ENCODE peak calls at places on chromosomes 16 and 17, in seven cellular contexts. L, H, D, C, W, R and X are unnamed samples.

GRCh38 chr16:25108054-25108453 is 3.5 kb upstream of the LCMT1 start:
- DNase-seq in L (no peak), H (no peak), D (no peak), C (no peak), W (no peak), R (no peak), X (peak)

GRCh38 chr17:34199932-34200534 is 55.1 kb upstream of the CCL2 start:
- DNase-seq in L (peak), H (peak), D (peak), C (peak), W (peak), R (peak), X (peak)

GRCh38 chr16:11658896-11659708 is 9.2 kb upstream of the SNN start:
- DNase-seq in L (no peak), H (no peak), D (no peak), C (no peak), W (no peak), R (no peak), X (no peak)

GRCh38 chr16:27253526-27253930 is 15.0 kb downstream of the NSMCE1 start:
- DNase-seq in L (no peak), H (peak), D (peak), C (no peak), W (peak), R (no peak), X (no peak)

GRCh38 chr17:80695979-80696378 is 151.3 kb downstream of the RPTOR start:
- DNase-seq in L (peak), H (no peak), D (peak), C (no peak), W (no peak), R (no peak), X (no peak)

GRCh38 chr16:87114832-87115231 is 202.4 kb downstream of the C16orf95 start:
- DNase-seq in L (no peak), H (peak), D (no peak), C (no peak), W (no peak), R (no peak), X (no peak)

GRCh38 chr17:48163809-48164208 is 56.2 kb downstream of the SNX11 start:
- DNase-seq in L (no peak), H (no peak), D (no peak), C (no peak), W (no peak), R (no peak), X (no peak)

GRCh38 chr17:59848778-59849177 is 44.0 kb downstream of the TUBD1 start:
- DNase-seq in L (peak), H (no peak), D (peak), C (no peak), W (no peak), R (peak), X (no peak)

GRCh38 chr16:56980203-56980535 is 9.2 kb upstream of the NLRC5 start:
- DNase-seq in L (no peak), H (no peak), D (no peak), C (no peak), W (no peak), R (no peak), X (no peak)

GRCh38 chr16:5502467-5502869 is 404.9 kb upstream of the EEF2KMT start:
- DNase-seq in L (no peak), H (peak), D (no peak), C (no peak), W (no peak), R (no peak), X (peak)

GRCh38 chr17:78437508-78438169 is 59.2 kb downstream of the PGS1 start:
- DNase-seq in L (no peak), H (no peak), D (no peak), C (no peak), W (no peak), R (no peak), X (no peak)

GRCh38 chr16:4391635-4392381 is 20.2 kb downstream of the VASN start:
- DNase-seq in L (no peak), H (no peak), D (no peak), C (no peak), W (no peak), R (no peak), X (no peak)

GRCh38 chr16:19011169-19011731 is 27.5 kb downstream of the TMC7 start:
- DNase-seq in L (no peak), H (no peak), D (no peak), C (no peak), W (no peak), R (no peak), X (no peak)

GRCh38 chr17:81851423-81851822 is 8.9 kb downstream of the P4HB start:
- DNase-seq in L (no peak), H (no peak), D (no peak), C (no peak), W (no peak), R (no peak), X (no peak)

GRCh38 chr17:81845881-81846742 is 11.3 kb upstream of the PPP1R27 start:
- DNase-seq in L (no peak), H (no peak), D (no peak), C (no peak), W (no peak), R (no peak), X (no peak)

GRCh38 chr17:81846743-81847689 is 12.2 kb upstream of the PPP1R27 start:
- DNase-seq in L (no peak), H (no peak), D (no peak), C (no peak), W (no peak), R (no peak), X (no peak)

GRCh38 chr17:81852237-81852636 is 8.1 kb downstream of the P4HB start:
- DNase-seq in L (no peak), H (no peak), D (no peak), C (no peak), W (no peak), R (no peak), X (no peak)

DNA sequence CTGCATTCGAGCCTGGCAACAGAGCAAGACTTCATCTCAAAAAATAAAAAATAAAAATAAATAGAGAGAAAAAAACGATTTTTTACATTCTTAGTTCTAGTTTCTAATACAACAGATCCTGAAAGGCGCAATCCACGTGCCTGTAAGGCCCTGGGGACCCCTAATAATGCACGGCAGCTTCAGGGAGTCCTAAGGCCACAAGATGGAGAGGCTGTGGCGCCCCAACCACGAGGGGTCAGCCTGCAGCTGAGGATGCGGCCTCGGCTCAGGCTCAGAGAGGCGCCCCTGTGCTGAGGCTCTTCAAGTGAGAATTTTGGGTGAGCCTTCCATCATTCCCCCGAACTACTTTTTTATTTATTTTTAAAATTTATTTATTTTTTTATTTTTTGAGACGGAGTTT is 10.9 kb downstream of the P4HB start:
- DNase-seq in L (no peak), H (no peak), D (no peak), C (no peak), W (no peak), R (no peak), X (no peak)
- TF ChIP-seq POLR2A in L (no peak), H (no peak), D (no peak), C (no peak), W (no peak), R (no peak), X (no peak)

DNA sequence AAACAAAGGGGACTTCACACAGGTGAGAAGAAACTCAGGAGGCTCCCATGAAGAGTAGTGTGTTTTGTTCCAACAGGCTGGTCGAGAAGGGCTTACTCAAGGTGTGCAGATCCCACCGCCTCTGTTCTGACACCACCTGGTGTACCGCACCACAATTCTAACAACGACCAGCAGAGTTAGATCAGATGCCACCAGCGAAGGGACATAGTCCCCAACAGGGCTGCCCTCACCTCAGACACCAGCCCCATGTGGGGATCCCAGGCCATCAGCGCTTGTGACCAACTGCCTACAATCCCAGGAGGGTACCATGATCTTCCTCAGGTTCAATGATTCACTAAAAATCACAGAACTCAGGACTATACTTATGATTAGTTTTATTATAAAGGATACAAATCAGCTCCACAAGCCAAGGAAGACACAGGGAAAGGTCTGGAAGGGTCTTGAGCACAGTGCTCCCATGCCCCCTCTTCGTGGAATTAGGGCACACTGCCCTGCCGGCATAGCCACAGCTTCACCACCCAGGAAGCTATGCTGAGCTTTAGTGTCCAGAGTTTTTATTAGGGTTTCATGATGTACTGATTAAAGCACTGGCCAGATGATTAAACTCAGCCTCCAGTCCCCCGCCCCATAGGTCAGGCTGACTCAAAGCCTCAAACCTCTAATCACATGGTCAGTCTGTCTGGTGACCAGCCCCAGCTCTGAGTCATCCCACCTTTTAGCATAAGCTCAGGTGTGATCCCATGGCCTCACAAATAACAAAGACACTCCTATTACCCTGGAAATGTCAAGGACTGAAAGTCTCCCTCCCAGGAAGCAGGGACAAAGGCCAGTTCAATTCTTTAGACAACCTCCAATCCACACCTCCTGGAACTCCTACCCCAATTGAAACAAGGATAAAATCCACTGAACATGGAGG is 26.0 kb downstream of the TRIM25 start:
- DNase-seq in L (no peak), H (no peak), D (no peak), C (no peak), W (no peak), R (no peak), X (no peak)
- TF ChIP-seq POLR2A in L (no peak), H (no peak), D (no peak), C (peak), W (no peak), R (no peak), X (no peak)

GRCh38 chr17:7833011-7833794 is 814 bp upstream of the KDM6B start:
- DNase-seq in L (no peak), H (no peak), D (peak), C (no peak), W (no peak), R (peak), X (no peak)
- TF ChIP-seq POLR2A in L (no peak), H (no peak), D (no peak), C (no peak), W (no peak), R (no peak), X (no peak)

GRCh38 chr17:41546819-41547218 is 18.7 kb upstream of the KRT19 start:
- DNase-seq in L (no peak), H (no peak), D (no peak), C (no peak), W (no peak), R (no peak), X (no peak)
- TF ChIP-seq POLR2A in L (no peak), H (no peak), D (no peak), C (no peak), W (no peak), R (no peak), X (no peak)

GRCh38 chr17:68456529-68457167 is 648 bp downstream of the WIPI1 start:
- DNase-seq in L (peak), H (peak), D (peak), C (no peak), W (peak), R (peak), X (peak)

GRCh38 chr17:68455756-68456528 is 1.4 kb downstream of the WIPI1 start:
- DNase-seq in L (peak), H (no peak), D (no peak), C (no peak), W (peak), R (no peak), X (peak)

GRCh38 chr17:68457539-68458259 is 403 bp upstream of the WIPI1 start:
- DNase-seq in L (peak), H (peak), D (peak), C (peak), W (peak), R (peak), X (peak)

GRCh38 chr17:68458260-68459029 is 1.1 kb upstream of the WIPI1 start:
- DNase-seq in L (no peak), H (no peak), D (no peak), C (no peak), W (no peak), R (no peak), X (no peak)

DNA sequence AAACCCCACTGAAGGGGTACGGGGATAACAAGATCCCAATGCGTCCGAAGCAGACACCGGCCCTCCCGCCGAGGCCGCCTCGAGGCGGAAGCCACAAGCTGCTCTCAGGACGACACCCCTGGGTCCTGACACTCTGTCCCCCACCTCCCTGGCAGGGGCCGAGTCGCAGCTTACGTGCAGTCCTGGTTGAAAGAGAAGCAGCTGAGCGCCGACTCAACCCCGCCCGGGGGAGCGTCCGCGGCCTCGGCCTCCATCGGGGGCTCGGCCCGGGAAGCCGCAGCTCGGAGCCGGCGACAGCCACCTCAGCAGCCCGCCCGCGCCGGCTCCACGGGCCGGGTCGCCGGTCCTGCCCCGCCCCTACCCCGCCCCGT is at the start of gene WIPI1:
- DNase-seq in L (no peak), H (no peak), D (peak), C (no peak), W (no peak), R (peak), X (no peak)
- TF ChIP-seq POLR2A in L (peak), H (peak), D (no peak), C (no peak), W (peak), R (peak), X (no peak)

GRCh38 chr16:2912330-2913199 is 834 bp downstream of the FLYWCH1 start:
- DNase-seq in L (peak), H (peak), D (peak), C (no peak), W (no peak), R (peak), X (peak)
- TF ChIP-seq POLR2A in L (no peak), H (no peak), D (peak), C (no peak), W (no peak), R (no peak), X (no peak)